ENCODE peak calls at places on chromosomes 6 and 20, in eight cellular contexts. T is H1, E is SJSA1, J is BE2C, X is colonic mucosa, Y is keratinocyte, L is HepG2, M is thoracic aorta. F is an unnamed sample. For H3K36me3 and H3K4me1, the result is how much of the 10 kb centered on the place peaks cover.

GRCh38 chr6:41439524-41440418 is 104.4 kb downstream of the NCR2 start:
- DNase-seq in T (no peak), E (no peak), J (no peak), X (no peak), Y (no peak), L (no peak), M (no peak), F (no peak)

GRCh38 chr6:132489376-132489775 is 23.5 kb downstream of the STX7 start:
- DNase-seq in T (no peak), E (no peak), J (no peak), X (no peak), Y (no peak), L (no peak), M (no peak), F (no peak)

GRCh38 chr20:10982692-10983091 is 308.9 kb upstream of the JAG1 start:
- DNase-seq in T (peak), E (peak), J (no peak), X (peak), Y (no peak), L (peak), M (peak), F (peak)

GRCh38 chr6:118659513-118660217 is 8.3 kb upstream of the CEP85L start:
- DNase-seq in T (no peak), E (no peak), J (peak), X (peak), Y (no peak), L (no peak), M (no peak), F (peak)

GRCh38 chr20:8635837-8636236 is 433.1 kb upstream of the PLCB4 start:
- DNase-seq in T (no peak), E (no peak), J (no peak), X (no peak), Y (no peak), L (no peak), M (no peak), F (no peak)

GRCh38 chr20:23334111-23334510 is 16.5 kb upstream of the NXT1 start:
- DNase-seq in T (no peak), E (no peak), J (no peak), X (no peak), Y (no peak), L (no peak), M (no peak), F (no peak)

GRCh38 chr6:79372757-79373156 is 138.3 kb upstream of the HMGN3 start:
- DNase-seq in T (no peak), E (no peak), J (no peak), X (no peak), Y (no peak), L (no peak), M (no peak), F (no peak)

GRCh38 chr6:7469696-7470095 is 71.8 kb upstream of the DSP start:
- DNase-seq in T (no peak), E (no peak), J (no peak), X (no peak), Y (no peak), L (no peak), M (no peak), F (peak)

GRCh38 chr6:41306187-41306854 is 19.8 kb upstream of the TREM1 start:
- DNase-seq in T (no peak), E (no peak), J (peak), X (peak), Y (no peak), L (peak), M (no peak), F (peak)

GRCh38 chr20:276620-277495 is 13.7 kb downstream of the C20orf96 start:
- DNase-seq in T (no peak), E (no peak), J (no peak), X (no peak), Y (no peak), L (no peak), M (no peak), F (no peak)

GRCh38 chr6:40695114-40695513 is 108.0 kb upstream of the LRFN2 start:
- DNase-seq in T (no peak), E (no peak), J (no peak), X (no peak), Y (no peak), L (no peak), M (no peak), F (no peak)

GRCh38 chr20:43361526-43361925 is 96.2 kb upstream of the SRSF6 start:
- DNase-seq in T (no peak), E (no peak), J (no peak), X (no peak), Y (no peak), L (no peak), M (no peak), F (no peak)

GRCh38 chr6:55925292-55925691 is 49.9 kb upstream of the BMP5 start:
- DNase-seq in T (no peak), E (no peak), J (no peak), X (no peak), Y (peak), L (no peak), M (no peak), F (peak)

GRCh38 chr20:35008411-35009342 is 53.0 kb downstream of the MYH7B start:
- DNase-seq in T (no peak), E (no peak), J (no peak), X (no peak), Y (no peak), L (no peak), M (peak), F (no peak)

GRCh38 chr20:47774081-47774777 is 11.1 kb downstream of the SULF2 start:
- DNase-seq in T (no peak), E (no peak), J (peak), X (peak), Y (no peak), L (no peak), M (no peak), F (no peak)

GRCh38 chr20:47775039-47775438 is 10.2 kb downstream of the SULF2 start:
- DNase-seq in T (no peak), E (no peak), J (no peak), X (no peak), Y (no peak), L (no peak), M (no peak), F (no peak)

GRCh38 chr20:47768016-47768953 is 17.0 kb downstream of the SULF2 start:
- DNase-seq in T (no peak), E (no peak), J (no peak), X (peak), Y (no peak), L (no peak), M (no peak), F (no peak)

GRCh38 chr20:47773381-47773786 is 11.9 kb downstream of the SULF2 start:
- DNase-seq in T (no peak), E (no peak), J (no peak), X (peak), Y (no peak), L (no peak), M (no peak), F (no peak)

GRCh38 chr20:47770931-47771330 is 14.3 kb downstream of the SULF2 start:
- DNase-seq in T (no peak), E (no peak), J (no peak), X (no peak), Y (no peak), L (no peak), M (no peak), F (no peak)
- H3K36me3 ChIP-seq in T (under half), E (under half), J (under half), X (under half), Y (under half), L (under half), M (under half), F (under half)

GRCh38 chr20:45343445-45343866 is 4.8 kb downstream of the SDC4 start:
- DNase-seq in T (no peak), E (no peak), J (no peak), X (peak), Y (no peak), L (peak), M (no peak), F (peak)
- H3K4me1 ChIP-seq in T (under half), E (half or more), J (under half), X (under half), Y (half or more), L (half or more), M (under half), F (half or more)

GRCh38 chr6:53504438-53505030 is 40.4 kb downstream of the GCLC start:
- DNase-seq in T (no peak), E (no peak), J (no peak), X (no peak), Y (no peak), L (no peak), M (no peak), F (no peak)
- H3K36me3 ChIP-seq in T (under half), E (half or more), J (under half), X (under half), Y (under half), L (under half), M (under half), F (half or more)

GRCh38 chr6:30932665-30933365 is 845 bp upstream of the SFTA2 start:
- DNase-seq in T (no peak), E (no peak), J (no peak), X (no peak), Y (no peak), L (no peak), M (no peak), F (no peak)
- H3K4me1 ChIP-seq in T (under half), E (under half), J (under half), X (under half), Y (under half), L (under half), M (under half), F (under half)

DNA sequence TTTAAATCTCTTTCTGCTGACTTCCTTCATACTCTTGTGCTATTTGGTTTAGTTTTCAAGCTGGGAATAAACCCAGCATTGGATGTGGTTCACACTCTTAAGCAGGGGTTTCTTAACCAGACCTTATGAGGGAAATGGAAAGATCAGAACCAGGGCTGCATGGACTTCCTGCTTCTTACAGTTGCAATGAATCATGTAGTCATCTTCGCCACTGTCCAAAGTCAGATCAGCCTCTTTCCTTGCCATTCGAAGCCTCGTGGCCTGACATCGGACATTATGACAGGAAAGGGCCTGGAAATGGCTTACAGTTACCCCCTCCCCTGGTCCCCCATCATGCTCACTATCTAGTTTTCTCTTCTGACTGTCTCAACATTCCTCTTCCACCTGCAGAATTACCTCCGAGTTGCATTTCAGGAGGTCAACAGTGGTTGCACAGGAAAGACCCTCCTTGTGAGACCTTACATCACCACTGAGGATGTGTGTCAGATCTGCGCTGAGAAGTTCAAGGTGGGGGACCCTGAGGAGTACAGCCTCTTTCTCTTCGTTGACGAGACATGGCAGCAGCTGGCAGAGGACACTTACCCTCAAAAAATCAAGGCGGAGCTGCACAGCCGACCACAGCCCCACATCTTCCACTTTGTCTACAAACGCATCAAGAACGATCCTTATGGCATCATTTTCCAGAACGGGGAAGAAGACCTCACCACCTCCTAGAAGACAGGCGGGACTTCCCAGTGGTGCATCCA is 16.8 kb upstream of the NAA20 start:
- DNase-seq in T (no peak), E (no peak), J (no peak), X (no peak), Y (no peak), L (no peak), M (no peak), F (no peak)
- H3K36me3 ChIP-seq in T (under half), E (half or more), J (under half), X (under half), Y (under half), L (under half), M (under half), F (under half)

DNA sequence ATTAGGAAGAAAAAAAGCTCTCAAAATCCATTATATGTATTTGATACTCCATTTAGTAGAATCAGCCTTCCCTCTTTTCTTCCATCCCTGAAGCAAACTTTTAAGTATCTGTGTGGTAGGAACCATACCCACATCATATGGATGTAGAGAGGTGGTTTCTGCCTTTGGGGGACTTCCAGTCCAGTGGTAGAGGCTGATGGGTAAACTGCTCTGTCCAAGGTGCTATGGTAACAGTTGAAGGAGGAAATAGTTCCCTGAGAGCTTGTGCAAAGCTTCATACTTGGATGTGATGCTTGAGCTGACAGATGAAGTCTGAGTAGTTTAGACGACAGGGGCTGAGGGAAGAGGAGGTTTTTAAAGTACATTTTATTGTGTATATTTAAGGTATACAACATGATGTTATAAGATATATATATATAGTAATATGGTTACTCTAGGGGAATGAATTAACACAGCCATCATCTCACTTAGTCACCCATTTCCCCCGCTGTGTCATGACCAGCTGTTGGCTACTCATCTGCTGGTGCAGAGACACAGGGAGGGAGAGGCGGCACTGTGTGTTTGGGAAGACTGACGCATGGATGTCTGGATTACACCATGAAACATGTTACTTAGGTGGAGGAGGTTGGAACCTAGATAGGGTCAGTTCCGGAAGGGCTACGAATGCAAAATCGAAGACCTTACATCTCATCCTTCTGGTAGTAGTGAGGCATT is 185.2 kb downstream of the FARS2 start:
- DNase-seq in T (no peak), E (no peak), J (no peak), X (no peak), Y (no peak), L (no peak), M (no peak), F (no peak)
- H3K4me1 ChIP-seq in T (under half), E (under half), J (under half), X (under half), Y (under half), L (under half), M (under half), F (under half)